ENCODE peak calls at places on chromosomes 2 and 18, in seven cellular contexts. One of them, this sample, is unnamed.

GRCh38 chr2:157785200-157785599 is 90.9 kb downstream of the ACVR1 start:
- DNase-seq in left lung: no peak
- DNase-seq in GM13976: no peak
- DNase-seq in sigmoid colon: no peak
- DNase-seq in tibial nerve: no peak
- DNase-seq in LNCaP clone FGC: no peak
- DNase-seq in epithelial cell of esophagus: peak
- DNase-seq in this sample: peak

GRCh38 chr2:10514743-10515142 is 66.6 kb upstream of the ODC1 start:
- DNase-seq in left lung: no peak
- DNase-seq in GM13976: no peak
- DNase-seq in sigmoid colon: no peak
- DNase-seq in tibial nerve: no peak
- DNase-seq in LNCaP clone FGC: no peak
- DNase-seq in epithelial cell of esophagus: peak
- DNase-seq in this sample: peak

GRCh38 chr2:61853086-61853847 is 593 bp downstream of the FAM161A start:
- DNase-seq in left lung: no peak
- DNase-seq in GM13976: peak
- DNase-seq in sigmoid colon: peak
- DNase-seq in tibial nerve: peak
- DNase-seq in LNCaP clone FGC: no peak
- DNase-seq in epithelial cell of esophagus: peak
- DNase-seq in this sample: peak

GRCh38 chr2:5290911-5291546 is 401.2 kb upstream of the SOX11 start:
- DNase-seq in left lung: no peak
- DNase-seq in GM13976: no peak
- DNase-seq in sigmoid colon: no peak
- DNase-seq in tibial nerve: no peak
- DNase-seq in LNCaP clone FGC: no peak
- DNase-seq in epithelial cell of esophagus: no peak
- DNase-seq in this sample: peak

GRCh38 chr2:233838726-233839446 is 15.4 kb downstream of the HJURP start:
- DNase-seq in left lung: no peak
- DNase-seq in GM13976: no peak
- DNase-seq in sigmoid colon: no peak
- DNase-seq in tibial nerve: no peak
- DNase-seq in LNCaP clone FGC: no peak
- DNase-seq in epithelial cell of esophagus: no peak
- DNase-seq in this sample: no peak

GRCh38 chr18:9905401-9905922 is 8.4 kb upstream of the VAPA start:
- DNase-seq in left lung: no peak
- DNase-seq in GM13976: no peak
- DNase-seq in sigmoid colon: no peak
- DNase-seq in tibial nerve: no peak
- DNase-seq in LNCaP clone FGC: no peak
- DNase-seq in epithelial cell of esophagus: peak
- DNase-seq in this sample: peak

GRCh38 chr2:11068079-11068741 is 87.1 kb upstream of the SLC66A3 start:
- DNase-seq in left lung: no peak
- DNase-seq in GM13976: no peak
- DNase-seq in sigmoid colon: no peak
- DNase-seq in tibial nerve: no peak
- DNase-seq in LNCaP clone FGC: no peak
- DNase-seq in epithelial cell of esophagus: no peak
- DNase-seq in this sample: no peak

GRCh38 chr2:231900486-231900942 is 25.7 kb downstream of the NPPC start:
- DNase-seq in left lung: peak
- DNase-seq in GM13976: peak
- DNase-seq in sigmoid colon: peak
- DNase-seq in tibial nerve: peak
- DNase-seq in LNCaP clone FGC: no peak
- DNase-seq in epithelial cell of esophagus: peak
- DNase-seq in this sample: peak

GRCh38 chr2:191927319-191927867 is 80.5 kb upstream of the CAVIN2 start:
- DNase-seq in left lung: peak
- DNase-seq in GM13976: no peak
- DNase-seq in sigmoid colon: peak
- DNase-seq in tibial nerve: peak
- DNase-seq in LNCaP clone FGC: peak
- DNase-seq in epithelial cell of esophagus: peak
- DNase-seq in this sample: peak

GRCh38 chr2:43846140-43846793 is 7.5 kb downstream of the ABCG8 start:
- DNase-seq in left lung: no peak
- DNase-seq in GM13976: peak
- DNase-seq in sigmoid colon: no peak
- DNase-seq in tibial nerve: no peak
- DNase-seq in LNCaP clone FGC: no peak
- DNase-seq in epithelial cell of esophagus: no peak
- DNase-seq in this sample: no peak

DNA sequence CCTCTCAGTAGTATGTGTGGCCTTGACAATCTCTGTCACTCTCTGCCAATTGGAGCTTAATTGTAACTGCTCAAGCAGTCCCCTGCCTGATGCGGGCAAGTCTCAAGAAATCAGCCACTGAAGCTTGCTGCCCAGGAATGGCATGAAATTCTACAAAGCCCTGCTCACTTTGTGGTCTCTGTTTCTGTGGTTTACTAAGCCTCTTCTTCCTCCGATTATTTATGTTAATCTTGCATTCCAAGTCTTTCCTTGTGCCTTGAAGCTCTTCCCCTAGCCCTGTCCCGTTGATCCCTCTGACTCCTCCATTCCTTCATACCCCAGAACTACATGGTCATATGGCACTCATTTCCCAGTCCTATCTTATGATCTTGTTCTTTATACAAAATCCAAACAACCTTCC is 489.3 kb upstream of the CHST9 start:
- DNase-seq in left lung: no peak
- DNase-seq in GM13976: no peak
- DNase-seq in sigmoid colon: no peak
- DNase-seq in tibial nerve: no peak
- DNase-seq in LNCaP clone FGC: no peak
- DNase-seq in epithelial cell of esophagus: no peak
- DNase-seq in this sample: no peak
- TF ChIP-seq CTCF in left lung: no peak
- TF ChIP-seq CTCF in GM13976: no peak
- TF ChIP-seq CTCF in sigmoid colon: no peak
- TF ChIP-seq CTCF in tibial nerve: no peak
- TF ChIP-seq CTCF in LNCaP clone FGC: no peak
- TF ChIP-seq CTCF in epithelial cell of esophagus: no peak
- TF ChIP-seq CTCF in this sample: no peak

GRCh38 chr2:99489758-99490087 is at the start of gene REV1:
- DNase-seq in left lung: no peak
- DNase-seq in GM13976: no peak
- DNase-seq in sigmoid colon: no peak
- DNase-seq in tibial nerve: no peak
- DNase-seq in LNCaP clone FGC: no peak
- DNase-seq in epithelial cell of esophagus: no peak
- DNase-seq in this sample: no peak
- TF ChIP-seq CTCF in left lung: no peak
- TF ChIP-seq CTCF in GM13976: no peak
- TF ChIP-seq CTCF in sigmoid colon: no peak
- TF ChIP-seq CTCF in tibial nerve: no peak
- TF ChIP-seq CTCF in LNCaP clone FGC: no peak
- TF ChIP-seq CTCF in epithelial cell of esophagus: no peak
- TF ChIP-seq CTCF in this sample: no peak

DNA sequence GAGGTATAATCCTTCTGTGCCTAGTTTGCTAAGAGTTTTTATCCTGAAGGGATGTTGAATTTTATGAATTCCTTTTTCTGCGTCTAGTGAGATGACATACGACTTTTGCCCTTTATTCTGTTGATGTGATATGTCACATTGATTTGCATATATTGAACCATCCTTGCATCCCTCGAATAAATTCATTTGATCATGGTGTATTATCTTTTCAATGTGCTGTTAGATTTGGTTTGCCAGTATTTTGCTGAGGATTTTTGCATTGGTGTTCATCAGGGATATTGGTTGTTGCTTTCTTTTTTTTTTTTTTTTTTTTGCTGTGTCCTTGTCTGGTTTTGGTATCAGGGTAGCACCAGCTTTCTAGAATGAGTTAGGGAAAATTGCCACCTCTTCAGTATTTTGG is 9.1 kb downstream of the GCC2 start:
- DNase-seq in left lung: no peak
- DNase-seq in GM13976: no peak
- DNase-seq in sigmoid colon: no peak
- DNase-seq in tibial nerve: no peak
- DNase-seq in LNCaP clone FGC: no peak
- DNase-seq in epithelial cell of esophagus: no peak
- DNase-seq in this sample: no peak
- TF ChIP-seq CTCF in left lung: no peak
- TF ChIP-seq CTCF in GM13976: no peak
- TF ChIP-seq CTCF in sigmoid colon: no peak
- TF ChIP-seq CTCF in tibial nerve: no peak
- TF ChIP-seq CTCF in LNCaP clone FGC: no peak
- TF ChIP-seq CTCF in epithelial cell of esophagus: no peak
- TF ChIP-seq CTCF in this sample: no peak

GRCh38 chr2:35428548-35428947 is 927.0 kb upstream of the CRIM1 start:
- DNase-seq in left lung: no peak
- DNase-seq in GM13976: peak
- DNase-seq in sigmoid colon: no peak
- DNase-seq in tibial nerve: peak
- DNase-seq in LNCaP clone FGC: peak
- DNase-seq in epithelial cell of esophagus: peak
- DNase-seq in this sample: peak
- TF ChIP-seq CTCF in left lung: peak
- TF ChIP-seq CTCF in GM13976: peak
- TF ChIP-seq CTCF in sigmoid colon: no peak
- TF ChIP-seq CTCF in tibial nerve: no peak
- TF ChIP-seq CTCF in LNCaP clone FGC: peak
- TF ChIP-seq CTCF in epithelial cell of esophagus: peak
- TF ChIP-seq CTCF in this sample: peak

This sample was measured in MCF 10A.